ENCODE peak calls at places on chromosomes 13 and 19, in seven cellular contexts. K is IMR-90, W is colonic mucosa, U is AG04449, Z is Peyer's patch, O is stomach, V is fibroblast of pulmonary artery. F is an unnamed sample.

GRCh38 chr13:35690546-35690945 is 214.1 kb upstream of the MAB21L1 start:
- DNase-seq in K (peak; percentile 41), W (no peak), U (no peak), Z (no peak), O (no peak), V (peak; percentile 26), F (peak; percentile 52)

GRCh38 chr19:38049105-38049649 is 142.2 kb downstream of the SIPA1L3 start:
- DNase-seq in K (no peak), W (no peak), U (no peak), Z (peak; percentile 72), O (peak; percentile 29), V (peak; percentile 39), F (peak; percentile 54)

GRCh38 chr19:49432141-49433073 is 7.2 kb downstream of the GFY start:
- DNase-seq in K (no peak), W (peak; percentile 73), U (no peak), Z (no peak), O (no peak), V (no peak), F (no peak)

GRCh38 chr19:45275370-45275971 is 24.4 kb downstream of the MARK4 start:
- DNase-seq in K (peak; percentile 46), W (no peak), U (no peak), Z (no peak), O (no peak), V (no peak), F (peak; percentile 35)

GRCh38 chr19:54230031-54230430 is 7.2 kb upstream of the LILRB3 start:
- DNase-seq in K (no peak), W (no peak), U (no peak), Z (no peak), O (no peak), V (no peak), F (no peak)

GRCh38 chr13:41496420-41497234 is 39.3 kb downstream of the RGCC start:
- DNase-seq in K (peak; percentile 95), W (no peak), U (peak; percentile 51), Z (no peak), O (no peak), V (peak; percentile 11), F (peak; percentile 66)

GRCh38 chr13:19795956-19796355 is 13.2 kb upstream of the PSPC1 start:
- DNase-seq in K (no peak), W (no peak), U (no peak), Z (no peak), O (no peak), V (no peak), F (no peak)

GRCh38 chr19:52923782-52924593 is 760 bp upstream of the ZNF888 start:
- DNase-seq in K (no peak), W (peak; percentile 76), U (no peak), Z (no peak), O (peak; percentile 66), V (peak; percentile 26), F (peak; percentile 19)

GRCh38 chr13:40254394-40254793 is 412.0 kb downstream of the FOXO1 start:
- DNase-seq in K (no peak), W (no peak), U (no peak), Z (no peak), O (no peak), V (no peak), F (peak; percentile 32)

GRCh38 chr13:112103971-112104872 is 37.3 kb downstream of the SOX1 start:
- DNase-seq in K (no peak), W (no peak), U (no peak), Z (no peak), O (no peak), V (no peak), F (no peak)

GRCh38 chr13:99132295-99132835 is 68.3 kb upstream of the UBAC2 start:
- DNase-seq in K (no peak), W (no peak), U (no peak), Z (no peak), O (no peak), V (no peak), F (no peak)

GRCh38 chr19:15452111-15453047 is 2.6 kb upstream of the WIZ start:
- DNase-seq in K (peak; percentile 58), W (peak; percentile 86), U (no peak), Z (peak; percentile 44), O (peak; percentile 91), V (peak; percentile 86), F (peak; percentile 95)

GRCh38 chr19:37790244-37790925 is 11.0 kb upstream of the ZNF573 start:
- DNase-seq in K (no peak), W (no peak), U (no peak), Z (no peak), O (no peak), V (no peak), F (no peak)

GRCh38 chr19:31863122-31863521 is 482.3 kb upstream of the ZNF507 start:
- DNase-seq in K (no peak), W (no peak), U (no peak), Z (no peak), O (no peak), V (no peak), F (peak; percentile 1)

GRCh38 chr13:109100705-109101104 is 471.3 kb downstream of the MYO16 start:
- DNase-seq in K (no peak), W (no peak), U (no peak), Z (no peak), O (no peak), V (no peak), F (peak; percentile 2)

GRCh38 chr19:15779756-15780476 is 7.5 kb upstream of the OR10H5 start:
- DNase-seq in K (no peak), W (peak; percentile 70), U (no peak), Z (no peak), O (peak; percentile 60), V (peak; percentile 13), F (peak; percentile 0)

GRCh38 chr13:108322206-108322824 is 52.8 kb downstream of the TNFSF13B start:
- DNase-seq in K (peak; percentile 52), W (no peak), U (no peak), Z (no peak), O (no peak), V (peak; percentile 64), F (peak; percentile 72)

GRCh38 chr13:50809133-50810090 is 34.1 kb downstream of the DLEU7 start:
- DNase-seq in K (no peak), W (no peak), U (no peak), Z (no peak), O (no peak), V (no peak), F (no peak)

GRCh38 chr13:72850959-72851677 is 69.2 kb downstream of the PIBF1 start:
- DNase-seq in K (no peak), W (peak; percentile 22), U (no peak), Z (no peak), O (no peak), V (no peak), F (no peak)

GRCh38 chr13:113918580-113918979 is 54.7 kb upstream of the GAS6 start:
- DNase-seq in K (no peak), W (no peak), U (no peak), Z (no peak), O (peak; percentile 2), V (no peak), F (no peak)

GRCh38 chr19:45079063-45079910 is at the start of gene GEMIN7:
- DNase-seq in K (peak; percentile 59), W (peak; percentile 72), U (no peak), Z (peak; percentile 79), O (peak; percentile 84), V (peak; percentile 72), F (peak; percentile 70)

GRCh38 chr19:14683439-14683838 is 6.4 kb upstream of the ZNF333 start:
- DNase-seq in K (no peak), W (no peak), U (no peak), Z (no peak), O (no peak), V (no peak), F (no peak)

GRCh38 chr13:27269114-27269665 is 1.4 kb upstream of the RASL11A start:
- DNase-seq in K (peak; percentile 28), W (no peak), U (no peak), Z (no peak), O (no peak), V (no peak), F (no peak)

GRCh38 chr19:47660435-47660832 is 51.5 kb downstream of the BICRA start:
- DNase-seq in K (no peak), W (peak; percentile 55), U (no peak), Z (no peak), O (no peak), V (no peak), F (no peak)

GRCh38 chr13:44879452-44880058 is 109.7 kb downstream of the NUFIP1 start:
- DNase-seq in K (peak; percentile 64), W (peak; percentile 43), U (peak; percentile 23), Z (no peak), O (no peak), V (peak; percentile 78), F (peak; percentile 71)

DNA sequence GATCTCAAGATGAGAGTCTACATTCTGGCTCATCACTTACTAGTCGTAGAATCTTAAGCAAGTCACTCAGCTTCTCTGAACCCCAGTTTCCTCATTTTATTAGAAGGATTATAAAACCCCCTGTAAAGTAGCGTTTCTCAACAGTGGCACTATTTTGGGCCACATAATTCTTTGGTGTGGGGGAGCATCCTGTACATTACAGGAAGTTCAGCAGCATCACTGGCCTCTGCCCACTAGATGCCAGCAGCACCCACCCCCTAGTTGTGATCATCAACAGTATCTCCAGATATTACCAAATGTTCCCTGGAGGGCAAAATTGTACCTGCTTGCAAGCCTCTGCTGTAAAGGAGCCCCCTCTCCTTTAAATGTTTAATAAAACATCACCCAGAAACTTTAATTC is 22.6 kb downstream of the STARD13 start:
- DNase-seq in K (no peak), W (no peak), U (no peak), Z (no peak), O (no peak), V (no peak), F (no peak)
- TF ChIP-seq CTCF in K (peak; percentile 20), W (no peak), U (peak; percentile 10), Z (no peak), O (no peak), V (peak; percentile 6), F (peak; percentile 12)

DNA sequence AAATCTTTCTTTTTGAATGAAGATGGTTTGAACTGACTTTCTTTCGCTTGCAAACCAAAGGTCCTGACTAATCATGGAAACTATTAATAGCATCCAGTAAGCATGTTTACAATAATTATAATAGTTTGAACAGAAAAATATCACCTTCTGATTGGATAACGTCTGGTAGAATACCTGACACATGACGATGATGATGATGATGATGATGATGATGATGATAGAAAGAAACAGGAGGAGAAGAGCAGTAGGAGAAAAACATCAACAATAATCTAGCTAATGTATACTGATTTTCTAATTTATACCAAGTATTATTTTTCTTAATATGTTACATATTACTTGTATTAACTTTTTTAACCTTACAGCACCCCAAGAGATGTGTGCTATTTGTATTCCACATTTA is 157.5 kb upstream of the SPRY2 start:
- DNase-seq in K (no peak), W (no peak), U (no peak), Z (no peak), O (no peak), V (no peak), F (no peak)
- H3K4me3 ChIP-seq in K (no peak overlapping the region), W (no peak overlapping the region), U (no peak overlapping the region), Z (no peak overlapping the region), O (no peak overlapping the region), V (no peak overlapping the region), F (no peak overlapping the region)

GRCh38 chr19:51107406-51108065 is 673 bp downstream of the CTU1 start:
- DNase-seq in K (peak; percentile 20), W (no peak), U (no peak), Z (no peak), O (no peak), V (peak; percentile 25), F (peak; percentile 21)
- TF ChIP-seq CTCF in K (no peak), W (no peak), U (peak; percentile 7), Z (no peak), O (no peak), V (no peak), F (no peak)

DNA sequence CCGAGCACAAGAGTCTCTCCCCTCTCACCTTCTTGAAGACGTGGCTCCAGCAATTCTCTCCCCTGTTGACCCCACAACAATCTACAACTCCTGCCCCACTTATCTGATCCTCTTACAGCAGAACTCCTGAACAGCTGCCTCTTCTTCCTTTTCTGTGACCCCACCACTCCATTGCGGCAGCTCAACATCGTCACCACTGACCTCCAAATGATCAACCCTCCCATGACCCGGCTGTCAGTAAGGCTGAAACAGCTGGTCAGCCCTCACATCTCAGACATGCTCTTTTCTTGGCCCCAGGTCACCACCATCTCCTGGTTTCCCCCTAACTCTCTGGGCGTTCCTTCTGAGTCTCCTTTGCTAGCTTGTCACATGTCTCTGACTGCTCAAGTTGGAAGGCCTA is 1.8 kb downstream of the EXOSC5 start:
- DNase-seq in K (no peak), W (no peak), U (no peak), Z (no peak), O (no peak), V (no peak), F (no peak)
- H3K4me3 ChIP-seq in K (no peak overlapping the region), W (no peak overlapping the region), U (no peak overlapping the region), Z (no peak overlapping the region), O (no peak overlapping the region), V (no peak overlapping the region), F (no peak overlapping the region)